ENCODE peak calls at places on chromosome 2, in seven cellular contexts. One of them, this sample, is unnamed.

GRCh38 chr2:201420442-201421113 is 30.7 kb downstream of the TRAK2 start:
- DNase-seq in Peyer's patch: no peak
- DNase-seq in fibroblast of pulmonary artery: peak; percentile 48
- DNase-seq in foreskin fibroblast: peak; percentile 79
- DNase-seq in AG10803: peak; percentile 61
- DNase-seq in A549: no peak
- DNase-seq in GM12865: peak; percentile 8
- DNase-seq in this sample: no peak

GRCh38 chr2:237434916-237435315 is 21.0 kb upstream of the COL6A3 start:
- DNase-seq in Peyer's patch: peak; percentile 77
- DNase-seq in fibroblast of pulmonary artery: peak; percentile 90
- DNase-seq in foreskin fibroblast: no peak
- DNase-seq in AG10803: peak; percentile 76
- DNase-seq in A549: no peak
- DNase-seq in GM12865: peak; percentile 65
- DNase-seq in this sample: no peak

GRCh38 chr2:218270721-218271486 is 585 bp downstream of the PNKD start:
- DNase-seq in Peyer's patch: no peak
- DNase-seq in fibroblast of pulmonary artery: no peak
- DNase-seq in foreskin fibroblast: no peak
- DNase-seq in AG10803: no peak
- DNase-seq in A549: no peak
- DNase-seq in GM12865: no peak
- DNase-seq in this sample: no peak

GRCh38 chr2:64525323-64525625 is 1.1 kb downstream of the AFTPH start:
- DNase-seq in Peyer's patch: no peak
- DNase-seq in fibroblast of pulmonary artery: peak; percentile 23
- DNase-seq in foreskin fibroblast: no peak
- DNase-seq in AG10803: no peak
- DNase-seq in A549: no peak
- DNase-seq in GM12865: peak; percentile 76
- DNase-seq in this sample: no peak

GRCh38 chr2:33606622-33607021 is 7.5 kb upstream of the FAM98A start:
- DNase-seq in Peyer's patch: no peak
- DNase-seq in fibroblast of pulmonary artery: no peak
- DNase-seq in foreskin fibroblast: no peak
- DNase-seq in AG10803: no peak
- DNase-seq in A549: no peak
- DNase-seq in GM12865: no peak
- DNase-seq in this sample: no peak

GRCh38 chr2:127906206-127906926 is 20.6 kb upstream of the AMMECR1L start:
- DNase-seq in Peyer's patch: no peak
- DNase-seq in fibroblast of pulmonary artery: no peak
- DNase-seq in foreskin fibroblast: no peak
- DNase-seq in AG10803: no peak
- DNase-seq in A549: no peak
- DNase-seq in GM12865: no peak
- DNase-seq in this sample: no peak

GRCh38 chr2:71851094-71851755 is 296.4 kb downstream of the CYP26B1 start:
- DNase-seq in Peyer's patch: peak; percentile 41
- DNase-seq in fibroblast of pulmonary artery: peak; percentile 31
- DNase-seq in foreskin fibroblast: no peak
- DNase-seq in AG10803: no peak
- DNase-seq in A549: no peak
- DNase-seq in GM12865: no peak
- DNase-seq in this sample: peak; percentile 33

GRCh38 chr2:144516981-144517824 is 2.7 kb downstream of the ZEB2 start:
- DNase-seq in Peyer's patch: peak; percentile 75
- DNase-seq in fibroblast of pulmonary artery: peak; percentile 96
- DNase-seq in foreskin fibroblast: peak; percentile 93
- DNase-seq in AG10803: peak; percentile 96
- DNase-seq in A549: peak; percentile 81
- DNase-seq in GM12865: peak; percentile 66
- DNase-seq in this sample: no peak

GRCh38 chr2:163735692-163736432 is at the start of gene FIGN:
- DNase-seq in Peyer's patch: peak; percentile 68
- DNase-seq in fibroblast of pulmonary artery: peak; percentile 93
- DNase-seq in foreskin fibroblast: peak; percentile 79
- DNase-seq in AG10803: peak; percentile 92
- DNase-seq in A549: peak; percentile 81
- DNase-seq in GM12865: no peak
- DNase-seq in this sample: peak; percentile 81

GRCh38 chr2:109597283-109597682 is 16.5 kb downstream of the SEPTIN10 start:
- DNase-seq in Peyer's patch: no peak
- DNase-seq in fibroblast of pulmonary artery: no peak
- DNase-seq in foreskin fibroblast: no peak
- DNase-seq in AG10803: no peak
- DNase-seq in A549: no peak
- DNase-seq in GM12865: peak; percentile 71
- DNase-seq in this sample: no peak

GRCh38 chr2:68253211-68254068 is 1.1 kb upstream of the PPP3R1 start:
- DNase-seq in Peyer's patch: no peak
- DNase-seq in fibroblast of pulmonary artery: no peak
- DNase-seq in foreskin fibroblast: no peak
- DNase-seq in AG10803: no peak
- DNase-seq in A549: peak; percentile 51
- DNase-seq in GM12865: peak; percentile 57
- DNase-seq in this sample: no peak

GRCh38 chr2:26849056-26850001 is 1.4 kb downstream of the DPYSL5 start:
- DNase-seq in Peyer's patch: no peak
- DNase-seq in fibroblast of pulmonary artery: no peak
- DNase-seq in foreskin fibroblast: no peak
- DNase-seq in AG10803: no peak
- DNase-seq in A549: no peak
- DNase-seq in GM12865: no peak
- DNase-seq in this sample: no peak

GRCh38 chr2:69993048-69993565 is 31.7 kb upstream of the ASPRV1 start:
- DNase-seq in Peyer's patch: peak; percentile 36
- DNase-seq in fibroblast of pulmonary artery: no peak
- DNase-seq in foreskin fibroblast: no peak
- DNase-seq in AG10803: no peak
- DNase-seq in A549: no peak
- DNase-seq in GM12865: no peak
- DNase-seq in this sample: no peak

GRCh38 chr2:145800201-145801091 is 1280.5 kb upstream of the ZEB2 start:
- DNase-seq in Peyer's patch: no peak
- DNase-seq in fibroblast of pulmonary artery: peak; percentile 24
- DNase-seq in foreskin fibroblast: no peak
- DNase-seq in AG10803: no peak
- DNase-seq in A549: peak; percentile 82
- DNase-seq in GM12865: no peak
- DNase-seq in this sample: no peak

GRCh38 chr2:3785220-3785889 is 82.0 kb downstream of the DCDC2C start:
- DNase-seq in Peyer's patch: no peak
- DNase-seq in fibroblast of pulmonary artery: no peak
- DNase-seq in foreskin fibroblast: peak; percentile 9
- DNase-seq in AG10803: no peak
- DNase-seq in A549: peak; percentile 15
- DNase-seq in GM12865: no peak
- DNase-seq in this sample: no peak
- TF ChIP-seq CTCF in Peyer's patch: no peak
- TF ChIP-seq CTCF in fibroblast of pulmonary artery: no peak
- TF ChIP-seq CTCF in foreskin fibroblast: no peak
- TF ChIP-seq CTCF in AG10803: no peak
- TF ChIP-seq CTCF in A549: no peak
- TF ChIP-seq CTCF in GM12865: no peak
- TF ChIP-seq CTCF in this sample: no peak

DNA sequence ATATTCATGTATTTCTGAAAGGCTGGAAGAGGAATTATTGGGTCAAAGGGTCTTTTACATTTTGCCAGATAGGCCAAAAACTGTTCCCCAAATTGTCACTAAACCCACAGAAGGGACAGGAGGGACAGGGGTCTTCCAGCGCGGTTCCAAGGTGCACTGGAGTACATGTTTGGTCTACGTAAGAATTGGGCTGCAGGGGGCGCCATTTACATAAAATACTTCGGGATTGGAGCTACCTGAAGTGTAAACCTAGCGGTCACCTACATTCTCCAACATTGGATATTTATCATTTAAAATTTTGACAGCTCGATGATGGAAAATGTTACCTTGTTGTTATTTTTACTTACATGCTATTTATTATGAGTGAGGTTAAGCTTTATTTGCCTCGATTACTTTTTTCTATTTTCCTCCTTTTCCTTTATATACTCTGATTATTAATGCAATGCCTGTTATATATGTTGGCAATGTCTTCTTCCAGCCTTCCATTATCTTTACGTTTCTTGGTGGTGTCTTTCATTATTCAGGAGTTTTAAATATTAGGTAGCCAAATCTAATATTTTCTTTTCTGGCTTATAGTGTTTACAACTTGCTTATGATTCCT is 43.0 kb upstream of the RAB6C start:
- DNase-seq in Peyer's patch: peak; percentile 79
- DNase-seq in fibroblast of pulmonary artery: no peak
- DNase-seq in foreskin fibroblast: no peak
- DNase-seq in AG10803: no peak
- DNase-seq in A549: no peak
- DNase-seq in GM12865: peak; percentile 58
- DNase-seq in this sample: no peak
- TF ChIP-seq CTCF in Peyer's patch: no peak
- TF ChIP-seq CTCF in fibroblast of pulmonary artery: no peak
- TF ChIP-seq CTCF in foreskin fibroblast: no peak
- TF ChIP-seq CTCF in AG10803: peak; percentile 59
- TF ChIP-seq CTCF in A549: no peak
- TF ChIP-seq CTCF in GM12865: peak; percentile 36
- TF ChIP-seq CTCF in this sample: peak; percentile 63

GRCh38 chr2:173750332-173750731 is 214.8 kb downstream of the SP3 start:
- DNase-seq in Peyer's patch: no peak
- DNase-seq in fibroblast of pulmonary artery: peak; percentile 36
- DNase-seq in foreskin fibroblast: peak; percentile 24
- DNase-seq in AG10803: peak; percentile 17
- DNase-seq in A549: no peak
- DNase-seq in GM12865: no peak
- DNase-seq in this sample: no peak
- TF ChIP-seq CTCF in Peyer's patch: no peak
- TF ChIP-seq CTCF in fibroblast of pulmonary artery: peak; percentile 21
- TF ChIP-seq CTCF in foreskin fibroblast: no peak
- TF ChIP-seq CTCF in AG10803: peak; percentile 31
- TF ChIP-seq CTCF in A549: no peak
- TF ChIP-seq CTCF in GM12865: no peak
- TF ChIP-seq CTCF in this sample: no peak

GRCh38 chr2:100870652-100871531 is 51.0 kb downstream of the NPAS2 start:
- DNase-seq in Peyer's patch: peak; percentile 54
- DNase-seq in fibroblast of pulmonary artery: no peak
- DNase-seq in foreskin fibroblast: no peak
- DNase-seq in AG10803: no peak
- DNase-seq in A549: no peak
- DNase-seq in GM12865: no peak
- DNase-seq in this sample: no peak
- TF ChIP-seq CTCF in Peyer's patch: no peak
- TF ChIP-seq CTCF in fibroblast of pulmonary artery: peak; percentile 24
- TF ChIP-seq CTCF in foreskin fibroblast: peak; percentile 17
- TF ChIP-seq CTCF in AG10803: peak; percentile 20
- TF ChIP-seq CTCF in A549: peak; percentile 22
- TF ChIP-seq CTCF in GM12865: peak; percentile 4
- TF ChIP-seq CTCF in this sample: no peak

This sample was measured in mesothelial cell of epicardium.